ENCODE peak calls at places on chromosomes 12 and 14, in four cellular contexts. One of them, this sample, is unnamed.

GRCh38 chr12:102958073-102958829 is 777 bp downstream of the ASCL1 start:
- DNase-seq in fibroblast of lung: peak
- DNase-seq in AG09309: no peak
- DNase-seq in stomach: no peak
- DNase-seq in this sample: no peak

GRCh38 chr12:86903166-86903565 is 647.0 kb upstream of the MGAT4C start:
- DNase-seq in fibroblast of lung: no peak
- DNase-seq in AG09309: no peak
- DNase-seq in stomach: no peak
- DNase-seq in this sample: no peak

GRCh38 chr14:92253381-92253894 is 69.5 kb upstream of the SLC24A4 start:
- DNase-seq in fibroblast of lung: no peak
- DNase-seq in AG09309: no peak
- DNase-seq in stomach: no peak
- DNase-seq in this sample: no peak

GRCh38 chr14:89268514-89268913 is 148.5 kb downstream of the FOXN3 start:
- DNase-seq in fibroblast of lung: no peak
- DNase-seq in AG09309: no peak
- DNase-seq in stomach: no peak
- DNase-seq in this sample: no peak

GRCh38 chr14:100334904-100335303 is 11.8 kb downstream of the SLC25A47 start:
- DNase-seq in fibroblast of lung: no peak
- DNase-seq in AG09309: no peak
- DNase-seq in stomach: no peak
- DNase-seq in this sample: no peak

GRCh38 chr12:754238-754816 is 1.9 kb downstream of the WNK1 start:
- DNase-seq in fibroblast of lung: peak
- DNase-seq in AG09309: no peak
- DNase-seq in stomach: no peak
- DNase-seq in this sample: no peak

GRCh38 chr14:103260629-103261124 is 73.4 kb upstream of the EIF5 start:
- DNase-seq in fibroblast of lung: peak
- DNase-seq in AG09309: no peak
- DNase-seq in stomach: peak
- DNase-seq in this sample: no peak

GRCh38 chr12:85866929-85867776 is 6.9 kb upstream of the NTS start:
- DNase-seq in fibroblast of lung: peak
- DNase-seq in AG09309: peak
- DNase-seq in stomach: no peak
- DNase-seq in this sample: peak

GRCh38 chr12:77493311-77493710 is 337.4 kb upstream of the NAV3 start:
- DNase-seq in fibroblast of lung: no peak
- DNase-seq in AG09309: no peak
- DNase-seq in stomach: no peak
- DNase-seq in this sample: no peak

GRCh38 chr12:128844031-128844635 is 9.1 kb upstream of the GLT1D1 start:
- DNase-seq in fibroblast of lung: no peak
- DNase-seq in AG09309: no peak
- DNase-seq in stomach: no peak
- DNase-seq in this sample: no peak

GRCh38 chr12:24054411-24054810 is 104.9 kb upstream of the SOX5 start:
- DNase-seq in fibroblast of lung: no peak
- DNase-seq in AG09309: no peak
- DNase-seq in stomach: no peak
- DNase-seq in this sample: no peak

GRCh38 chr12:46921048-46921753 is 95.4 kb upstream of the SLC38A4 start:
- DNase-seq in fibroblast of lung: peak
- DNase-seq in AG09309: no peak
- DNase-seq in stomach: no peak
- DNase-seq in this sample: no peak

GRCh38 chr14:97106166-97106565 is 309.0 kb downstream of the VRK1 start:
- DNase-seq in fibroblast of lung: no peak
- DNase-seq in AG09309: no peak
- DNase-seq in stomach: no peak
- DNase-seq in this sample: no peak

GRCh38 chr14:26596722-26597030 is 1.2 kb downstream of the NOVA1 start:
- DNase-seq in fibroblast of lung: peak
- DNase-seq in AG09309: no peak
- DNase-seq in stomach: no peak
- DNase-seq in this sample: no peak

GRCh38 chr12:56104815-56105476 is 587 bp downstream of the PA2G4 start:
- DNase-seq in fibroblast of lung: no peak
- DNase-seq in AG09309: no peak
- DNase-seq in stomach: peak
- DNase-seq in this sample: no peak

GRCh38 chr12:19038210-19038609 is 91.3 kb upstream of the PLEKHA5 start:
- DNase-seq in fibroblast of lung: no peak
- DNase-seq in AG09309: no peak
- DNase-seq in stomach: no peak
- DNase-seq in this sample: no peak

GRCh38 chr12:21526053-21526452 is at the start of gene SPX:
- DNase-seq in fibroblast of lung: peak
- DNase-seq in AG09309: no peak
- DNase-seq in stomach: no peak
- DNase-seq in this sample: peak

GRCh38 chr14:102928412-102929348 is 6.2 kb downstream of the AMN start:
- DNase-seq in fibroblast of lung: peak
- DNase-seq in AG09309: no peak
- DNase-seq in stomach: peak
- DNase-seq in this sample: no peak

GRCh38 chr14:95520346-95520745 is 3.9 kb upstream of the SYNE3 start:
- DNase-seq in fibroblast of lung: no peak
- DNase-seq in AG09309: no peak
- DNase-seq in stomach: no peak
- DNase-seq in this sample: no peak

GRCh38 chr14:55446833-55447232 is 6.4 kb upstream of the TBPL2 start:
- DNase-seq in fibroblast of lung: peak
- DNase-seq in AG09309: peak
- DNase-seq in stomach: no peak
- DNase-seq in this sample: peak

GRCh38 chr14:91269076-91269991 is 24.8 kb upstream of the GPR68 start:
- DNase-seq in fibroblast of lung: peak
- DNase-seq in AG09309: no peak
- DNase-seq in stomach: no peak
- DNase-seq in this sample: no peak

GRCh38 chr12:43988838-43989560 is 153.1 kb downstream of the TMEM117 start:
- DNase-seq in fibroblast of lung: peak
- DNase-seq in AG09309: no peak
- DNase-seq in stomach: no peak
- DNase-seq in this sample: no peak

GRCh38 chr12:53044896-53045571 is 4.8 kb upstream of the TNS2 start:
- DNase-seq in fibroblast of lung: no peak
- DNase-seq in AG09309: no peak
- DNase-seq in stomach: no peak
- DNase-seq in this sample: no peak

GRCh38 chr14:89540830-89541470 is 123.9 kb upstream of the FOXN3 start:
- DNase-seq in fibroblast of lung: peak
- DNase-seq in AG09309: peak
- DNase-seq in stomach: no peak
- DNase-seq in this sample: peak

GRCh38 chr14:33738481-33738880 is 212.4 kb downstream of the EGLN3 start:
- DNase-seq in fibroblast of lung: no peak
- DNase-seq in AG09309: no peak
- DNase-seq in stomach: no peak
- DNase-seq in this sample: no peak

GRCh38 chr12:68319988-68320623 is 12.1 kb downstream of the MDM1 start:
- DNase-seq in fibroblast of lung: peak
- DNase-seq in AG09309: peak
- DNase-seq in stomach: no peak
- DNase-seq in this sample: peak

GRCh38 chr14:67413806-67414769 is 2.1 kb upstream of the PLEK2 start:
- DNase-seq in fibroblast of lung: peak
- DNase-seq in AG09309: peak
- DNase-seq in stomach: no peak
- DNase-seq in this sample: no peak

GRCh38 chr12:2052861-2053674 is at the start of gene CACNA1C:
- DNase-seq in fibroblast of lung: peak
- DNase-seq in AG09309: no peak
- DNase-seq in stomach: peak
- DNase-seq in this sample: no peak

GRCh38 chr12:53965251-53966069 is 7.5 kb upstream of the HOXC11 start:
- DNase-seq in fibroblast of lung: no peak
- DNase-seq in AG09309: no peak
- DNase-seq in stomach: no peak
- DNase-seq in this sample: peak

GRCh38 chr14:68659021-68659931 is 133.6 kb downstream of the ZFP36L1 start:
- DNase-seq in fibroblast of lung: peak
- DNase-seq in AG09309: no peak
- DNase-seq in stomach: no peak
- DNase-seq in this sample: no peak

GRCh38 chr14:70724944-70725343 is 83.2 kb downstream of the TTC9 start:
- DNase-seq in fibroblast of lung: no peak
- DNase-seq in AG09309: no peak
- DNase-seq in stomach: no peak
- DNase-seq in this sample: no peak

GRCh38 chr12:34605510-34605887 is 583.2 kb downstream of the ALG10 start:
- DNase-seq in fibroblast of lung: no peak
- DNase-seq in AG09309: no peak
- DNase-seq in stomach: no peak
- DNase-seq in this sample: no peak

GRCh38 chr14:69664190-69664742 is 52.9 kb downstream of the SUSD6 start:
- DNase-seq in fibroblast of lung: no peak
- DNase-seq in AG09309: no peak
- DNase-seq in stomach: no peak
- DNase-seq in this sample: no peak

GRCh38 chr12:124940393-124941169 is 26.1 kb upstream of the UBC start:
- DNase-seq in fibroblast of lung: peak
- DNase-seq in AG09309: peak
- DNase-seq in stomach: peak
- DNase-seq in this sample: peak

GRCh38 chr12:66571361-66571760 is 107.5 kb downstream of the GRIP1 start:
- DNase-seq in fibroblast of lung: no peak
- DNase-seq in AG09309: no peak
- DNase-seq in stomach: no peak
- DNase-seq in this sample: no peak

GRCh38 chr14:102913341-102914211 is 8.9 kb upstream of the AMN start:
- DNase-seq in fibroblast of lung: no peak
- DNase-seq in AG09309: no peak
- DNase-seq in stomach: no peak
- DNase-seq in this sample: no peak

GRCh38 chr14:36513451-36514277 is 6.4 kb downstream of the NKX2-1 start:
- DNase-seq in fibroblast of lung: no peak
- DNase-seq in AG09309: no peak
- DNase-seq in stomach: no peak
- DNase-seq in this sample: no peak

GRCh38 chr12:23906329-23906728 is 43.1 kb downstream of the SOX5 start:
- DNase-seq in fibroblast of lung: peak
- DNase-seq in AG09309: no peak
- DNase-seq in stomach: no peak
- DNase-seq in this sample: no peak

GRCh38 chr12:81005635-81006034 is 67.9 kb upstream of the LIN7A start:
- DNase-seq in fibroblast of lung: no peak
- DNase-seq in AG09309: no peak
- DNase-seq in stomach: no peak
- DNase-seq in this sample: no peak
- H3K4me3 ChIP-seq in fibroblast of lung: no peak
- H3K4me3 ChIP-seq in AG09309: no peak
- H3K4me3 ChIP-seq in stomach: no peak
- H3K4me3 ChIP-seq in this sample: no peak

GRCh38 chr12:94618995-94619695 is 31.2 kb downstream of the TMCC3 start:
- DNase-seq in fibroblast of lung: peak
- DNase-seq in AG09309: peak
- DNase-seq in stomach: no peak
- DNase-seq in this sample: peak

GRCh38 chr12:94620611-94621010 is 29.7 kb downstream of the TMCC3 start:
- DNase-seq in fibroblast of lung: no peak
- DNase-seq in AG09309: no peak
- DNase-seq in stomach: no peak
- DNase-seq in this sample: no peak

GRCh38 chr12:94623161-94623920 is 27.0 kb downstream of the TMCC3 start:
- DNase-seq in fibroblast of lung: no peak
- DNase-seq in AG09309: no peak
- DNase-seq in stomach: no peak
- DNase-seq in this sample: no peak

GRCh38 chr12:94622475-94622874 is 27.9 kb downstream of the TMCC3 start:
- DNase-seq in fibroblast of lung: no peak
- DNase-seq in AG09309: no peak
- DNase-seq in stomach: no peak
- DNase-seq in this sample: no peak

DNA sequence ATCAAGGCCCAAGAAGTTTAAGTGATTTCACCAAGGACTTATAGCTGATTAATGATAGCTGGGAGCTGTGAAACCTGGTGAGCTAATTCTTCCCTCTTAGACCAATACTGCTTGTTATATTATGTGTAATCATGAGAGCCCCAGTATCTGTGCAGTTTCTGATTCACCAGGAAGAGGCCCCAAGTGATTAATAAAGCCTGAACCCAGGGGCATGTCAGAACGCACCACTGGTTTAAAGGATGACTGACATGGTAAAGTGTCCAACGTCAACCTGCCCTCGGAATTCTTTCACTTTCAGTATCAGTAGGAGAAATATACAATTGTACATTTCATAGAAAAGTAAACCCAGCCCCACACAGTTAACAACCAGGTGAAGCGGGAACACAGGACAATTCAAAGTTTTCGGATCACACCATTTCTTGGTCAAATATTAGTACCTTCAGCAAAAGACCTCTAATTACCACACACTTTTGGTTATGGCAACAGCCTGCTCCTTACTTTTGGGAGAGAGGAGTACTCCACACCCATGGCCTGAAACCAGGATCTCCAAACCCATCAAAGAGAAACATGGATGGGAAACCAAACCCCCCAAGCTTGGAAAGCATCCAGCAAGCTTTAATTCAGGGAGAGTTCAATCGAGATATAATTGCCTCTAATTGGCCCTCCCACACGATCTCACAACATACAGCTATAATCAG is 28.5 kb downstream of the TMCC3 start:
- DNase-seq in fibroblast of lung: peak
- DNase-seq in AG09309: no peak
- DNase-seq in stomach: no peak
- DNase-seq in this sample: peak
- H3K4me3 ChIP-seq in fibroblast of lung: peak
- H3K4me3 ChIP-seq in AG09309: no peak
- H3K4me3 ChIP-seq in stomach: no peak
- H3K4me3 ChIP-seq in this sample: no peak

DNA sequence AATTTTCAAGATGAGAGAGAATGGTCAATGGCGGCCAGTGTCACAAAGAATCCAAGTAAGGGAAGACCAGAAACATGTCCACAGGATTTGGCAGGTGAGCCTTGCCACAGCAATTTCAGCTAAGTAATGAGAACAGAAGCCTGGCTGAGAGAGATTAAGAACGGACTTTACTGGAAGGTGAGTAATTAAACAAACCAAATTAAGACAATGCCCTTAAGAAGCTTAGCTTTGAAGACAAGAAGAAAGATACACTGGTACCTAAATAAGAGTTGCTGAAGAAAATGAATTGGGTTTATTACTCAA is 145.4 kb upstream of the PLEKHG7 start:
- DNase-seq in fibroblast of lung: no peak
- DNase-seq in AG09309: no peak
- DNase-seq in stomach: no peak
- DNase-seq in this sample: no peak
- H3K4me3 ChIP-seq in fibroblast of lung: no peak
- H3K4me3 ChIP-seq in AG09309: no peak
- H3K4me3 ChIP-seq in stomach: no peak
- H3K4me3 ChIP-seq in this sample: no peak

GRCh38 chr12:109310247-109311125 is 1.4 kb upstream of the FOXN4 start:
- DNase-seq in fibroblast of lung: no peak
- DNase-seq in AG09309: no peak
- DNase-seq in stomach: no peak
- DNase-seq in this sample: no peak
- H3K4me3 ChIP-seq in fibroblast of lung: no peak
- H3K4me3 ChIP-seq in AG09309: no peak
- H3K4me3 ChIP-seq in stomach: peak
- H3K4me3 ChIP-seq in this sample: no peak

GRCh38 chr12:8018666-8019581 is 13.6 kb upstream of the FOXJ2 start:
- DNase-seq in fibroblast of lung: no peak
- DNase-seq in AG09309: no peak
- DNase-seq in stomach: no peak
- DNase-seq in this sample: no peak
- H3K4me3 ChIP-seq in fibroblast of lung: peak
- H3K4me3 ChIP-seq in AG09309: peak
- H3K4me3 ChIP-seq in stomach: peak
- H3K4me3 ChIP-seq in this sample: peak

This sample was measured in skeletal muscle cell.